ENCODE peak calls at places on chromosomes 5 and 9, in four cellular contexts. V is Peyer's patch, A is NCI-H524, D is lower leg skin. I is an unnamed sample.

GRCh38 chr9:76658510-76659231 is 105.6 kb upstream of the PCA3 start:
- DNase-seq in V (no peak), A (no peak), D (no peak), I (no peak)

GRCh38 chr9:27828908-27829307 is 255.6 kb upstream of the C9orf72 start:
- DNase-seq in V (no peak), A (no peak), D (no peak), I (no peak)

GRCh38 chr9:125103021-125103420 is 40.3 kb downstream of the SCAI start:
- DNase-seq in V (no peak), A (no peak), D (no peak), I (no peak)

GRCh38 chr5:31193591-31194457 is at the start of gene CDH6:
- DNase-seq in V (no peak), A (peak; percentile 15), D (no peak), I (peak; percentile 79)

GRCh38 chr5:96957125-96958041 is 21.5 kb downstream of the LNPEP start:
- DNase-seq in V (no peak), A (no peak), D (no peak), I (no peak)

GRCh38 chr9:95508968-95509850 is 7.6 kb downstream of the PTCH1 start:
- DNase-seq in V (peak; percentile 90), A (peak; percentile 97), D (peak; percentile 95), I (peak; percentile 94)

GRCh38 chr5:35188041-35188457 is 42.2 kb downstream of the PRLR start:
- DNase-seq in V (no peak), A (no peak), D (no peak), I (no peak)

GRCh38 chr5:180128671-180129261 is 57.2 kb upstream of the RNF130 start:
- DNase-seq in V (no peak), A (no peak), D (peak; percentile 60), I (no peak)

GRCh38 chr9:124122321-124122720 is 110.8 kb downstream of the LHX2 start:
- DNase-seq in V (no peak), A (no peak), D (no peak), I (no peak)

GRCh38 chr5:140189977-140190867 is 15.2 kb downstream of the CYSTM1 start:
- DNase-seq in V (no peak), A (no peak), D (no peak), I (no peak)

GRCh38 chr9:127763918-127764384 is 14.5 kb downstream of the SH2D3C start:
- DNase-seq in V (peak; percentile 76), A (no peak), D (no peak), I (no peak)

GRCh38 chr9:94818196-94818541 is 91.7 kb downstream of the AOPEP start:
- DNase-seq in V (no peak), A (no peak), D (no peak), I (no peak)

GRCh38 chr5:31768046-31768445 is 129.1 kb downstream of the PDZD2 start:
- DNase-seq in V (no peak), A (no peak), D (no peak), I (peak; percentile 33)

GRCh38 chr5:170223349-170223748 is 9.4 kb upstream of the C5orf58 start:
- DNase-seq in V (no peak), A (no peak), D (no peak), I (no peak)

GRCh38 chr5:5521478-5521877 is 99.0 kb downstream of the ICE1 start:
- DNase-seq in V (no peak), A (no peak), D (no peak), I (no peak)

GRCh38 chr5:151598556-151598955 is 7.4 kb upstream of the FAT2 start:
- DNase-seq in V (no peak), A (no peak), D (no peak), I (no peak)

GRCh38 chr9:124264812-124265211 is 7.1 kb downstream of the NEK6 start:
- DNase-seq in V (peak; percentile 79), A (no peak), D (no peak), I (no peak)

GRCh38 chr5:5309645-5310044 is 112.8 kb upstream of the ICE1 start:
- DNase-seq in V (no peak), A (no peak), D (no peak), I (no peak)

GRCh38 chr9:129812385-129812784 is 9.4 kb downstream of the TOR1B start:
- DNase-seq in V (no peak), A (no peak), D (no peak), I (no peak)

GRCh38 chr9:114694719-114695269 is 12.8 kb upstream of the TEX48 start:
- DNase-seq in V (no peak), A (no peak), D (no peak), I (no peak)

GRCh38 chr9:113973226-113973625 is 97.1 kb downstream of the ZNF618 start:
- DNase-seq in V (no peak), A (no peak), D (no peak), I (no peak)

GRCh38 chr5:3325811-3326568 is 269.6 kb upstream of the IRX1 start:
- DNase-seq in V (no peak), A (no peak), D (no peak), I (no peak)

GRCh38 chr9:100473271-100474081 is 527 bp downstream of the TMEFF1 start:
- DNase-seq in V (no peak), A (peak; percentile 44), D (no peak), I (peak; percentile 23)

GRCh38 chr5:17405976-17406876 is 91.8 kb upstream of the TAF11L2 start:
- DNase-seq in V (no peak), A (no peak), D (no peak), I (no peak)

I was measured in tibial artery.